ENCODE peak calls at places on chromosome 4, in six cellular contexts. M, Q, W, U, Z and C are unnamed samples.
A peak's percentile ranks its signal among the peaks of the same experiment; 100 is the strongest.

GRCh38 chr4:140103676-140104075 is 50.3 kb downstream of the MAML3 start:
- DNase-seq in M (no peak), Q (no peak), W (no peak), U (no peak), Z (peak; percentile 62), C (no peak)

GRCh38 chr4:8547912-8548730 is 32.1 kb upstream of the GPR78 start:
- DNase-seq in M (no peak), Q (peak; percentile 45), W (peak; percentile 40), U (no peak), Z (no peak), C (peak; percentile 53)

GRCh38 chr4:32689520-32689919 is 1969.4 kb downstream of the PCDH7 start:
- DNase-seq in M (no peak), Q (no peak), W (no peak), U (no peak), Z (no peak), C (peak; percentile 2)

GRCh38 chr4:30924521-30924920 is 204.4 kb downstream of the PCDH7 start:
- DNase-seq in M (no peak), Q (no peak), W (no peak), U (no peak), Z (no peak), C (no peak)

GRCh38 chr4:86031927-86032326 is 327.9 kb downstream of the MAPK10 start:
- DNase-seq in M (no peak), Q (no peak), W (no peak), U (no peak), Z (no peak), C (no peak)

GRCh38 chr4:40564004-40564403 is 65.7 kb downstream of the RBM47 start:
- DNase-seq in M (no peak), Q (no peak), W (no peak), U (no peak), Z (no peak), C (no peak)

GRCh38 chr4:88219099-88219498 is 60.7 kb upstream of the ABCG2 start:
- DNase-seq in M (peak; percentile 64), Q (no peak), W (no peak), U (peak; percentile 30), Z (peak; percentile 56), C (peak; percentile 42)

GRCh38 chr4:25367004-25367621 is 9.9 kb upstream of the ANAPC4 start:
- DNase-seq in M (peak; percentile 37), Q (no peak), W (no peak), U (no peak), Z (peak; percentile 59), C (peak; percentile 20)

GRCh38 chr4:156347412-156348075 is 393.9 kb upstream of the CTSO start:
- DNase-seq in M (no peak), Q (peak; percentile 50), W (no peak), U (no peak), Z (peak; percentile 64), C (peak; percentile 29)

GRCh38 chr4:146998157-146998556 is 52.5 kb upstream of the TTC29 start:
- DNase-seq in M (no peak), Q (no peak), W (no peak), U (no peak), Z (no peak), C (no peak)

GRCh38 chr4:53522334-53522733 is 69.0 kb downstream of the LNX1 start:
- DNase-seq in M (no peak), Q (no peak), W (no peak), U (no peak), Z (peak; percentile 32), C (no peak)

GRCh38 chr4:53515076-53515475 is 76.2 kb downstream of the LNX1 start:
- DNase-seq in M (no peak), Q (no peak), W (no peak), U (no peak), Z (no peak), C (no peak)

GRCh38 chr4:53514509-53514908 is 76.8 kb downstream of the LNX1 start:
- DNase-seq in M (no peak), Q (no peak), W (no peak), U (no peak), Z (peak; percentile 29), C (no peak)

GRCh38 chr4:53518807-53519206 is 72.5 kb downstream of the LNX1 start:
- DNase-seq in M (no peak), Q (no peak), W (no peak), U (no peak), Z (no peak), C (no peak)

GRCh38 chr4:53520114-53520513 is 71.2 kb downstream of the LNX1 start:
- DNase-seq in M (no peak), Q (peak; percentile 85), W (no peak), U (no peak), Z (no peak), C (no peak)
- H3K27ac ChIP-seq in M (no peak overlapping the region), Q (no peak overlapping the region), W (no peak overlapping the region), U (no peak overlapping the region), Z (no peak overlapping the region), C (no peak overlapping the region)

GRCh38 chr4:2702770-2703169 is 53.4 kb downstream of the TNIP2 start:
- DNase-seq in M (no peak), Q (no peak), W (no peak), U (no peak), Z (no peak), C (no peak)
- H3K27ac ChIP-seq in M (no peak overlapping the region), Q (no peak overlapping the region), W (no peak overlapping the region), U (no peak overlapping the region), Z (no peak overlapping the region), C (no peak overlapping the region)

DNA sequence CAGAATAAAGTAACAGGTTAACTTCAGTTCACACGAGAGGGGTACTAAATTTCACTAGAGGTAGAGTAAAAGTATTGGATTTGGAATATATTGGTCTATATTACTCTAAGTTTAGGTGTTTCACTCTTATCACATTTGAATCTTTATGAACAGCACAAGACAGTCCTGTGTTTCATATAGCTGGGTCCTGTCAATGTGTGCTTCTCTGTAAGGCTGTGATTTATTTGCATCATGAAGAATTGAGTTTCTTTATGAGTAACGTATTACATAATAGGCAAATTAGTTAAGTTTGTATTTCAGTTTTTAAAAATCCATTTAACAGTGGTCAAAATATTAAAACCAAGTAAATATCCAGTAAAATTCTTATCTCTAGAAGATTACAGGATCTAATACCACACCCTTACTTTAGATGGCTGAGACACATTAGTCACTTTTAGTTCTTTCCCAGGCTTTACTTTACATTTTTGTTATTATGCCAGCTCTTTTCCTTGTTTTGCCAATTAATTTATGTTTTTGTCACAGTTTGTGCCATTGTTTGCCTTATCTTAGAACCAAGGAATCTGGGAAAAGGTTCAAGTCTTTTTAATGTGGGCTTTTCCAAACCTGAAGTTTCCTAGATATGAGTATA is 32.1 kb downstream of the NUDT6 start:
- DNase-seq in M (no peak), Q (no peak), W (no peak), U (no peak), Z (no peak), C (peak; percentile 12)
- H3K27ac ChIP-seq in M (no peak overlapping the region), Q (no peak overlapping the region), W (peak overlapping the region; percentile 4), U (no peak overlapping the region), Z (no peak overlapping the region), C (no peak overlapping the region)

GRCh38 chr4:84846985-84847384 is 119.5 kb downstream of the WDFY3 start:
- DNase-seq in M (no peak), Q (no peak), W (no peak), U (no peak), Z (no peak), C (no peak)
- H3K27ac ChIP-seq in M (no peak overlapping the region), Q (no peak overlapping the region), W (no peak overlapping the region), U (no peak overlapping the region), Z (no peak overlapping the region), C (no peak overlapping the region)

DNA sequence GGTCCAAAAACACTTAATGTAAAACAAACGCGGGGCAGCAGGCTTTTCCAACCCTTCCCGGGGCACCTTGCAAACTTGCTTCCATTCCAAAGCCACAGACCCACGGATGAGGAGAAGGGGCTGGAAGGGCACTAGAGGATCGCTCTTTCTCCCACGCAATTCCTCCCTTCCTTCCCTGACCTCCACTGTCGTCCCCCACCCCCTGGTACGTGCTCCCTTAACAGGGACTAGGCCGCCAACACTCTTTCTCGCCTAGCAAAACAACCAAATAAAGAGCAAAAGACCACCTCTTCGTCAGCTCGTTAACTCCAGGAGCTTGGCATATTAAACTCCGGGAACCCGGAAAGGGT is 3.9 kb downstream of the PITX2 start:
- DNase-seq in M (no peak), Q (no peak), W (no peak), U (no peak), Z (no peak), C (no peak)
- H3K27ac ChIP-seq in M (no peak overlapping the region), Q (peak overlapping the region; percentile 78), W (no peak overlapping the region), U (no peak overlapping the region), Z (no peak overlapping the region), C (no peak overlapping the region)

GRCh38 chr4:83536649-83537352 is 893 bp downstream of the GPAT3 start:
- DNase-seq in M (no peak), Q (no peak), W (no peak), U (no peak), Z (no peak), C (no peak)
- H3K27ac ChIP-seq in M (peak overlapping the region; percentile 56), Q (no peak overlapping the region), W (peak overlapping the region; percentile 77), U (peak overlapping the region; percentile 54), Z (peak overlapping the region; percentile 4), C (peak overlapping the region; percentile 56)

GRCh38 chr4:78057135-78057599 is at the start of gene FRAS1:
- DNase-seq in M (no peak), Q (peak; percentile 87), W (peak; percentile 68), U (no peak), Z (no peak), C (peak; percentile 20)
- H3K27ac ChIP-seq in M (no peak within 1 kb of the TSS), Q (peak within 1 kb of the TSS; percentile 72), W (peak within 1 kb of the TSS; percentile 4), U (no peak within 1 kb of the TSS), Z (no peak within 1 kb of the TSS), C (peak within 1 kb of the TSS; percentile 59)

DNA sequence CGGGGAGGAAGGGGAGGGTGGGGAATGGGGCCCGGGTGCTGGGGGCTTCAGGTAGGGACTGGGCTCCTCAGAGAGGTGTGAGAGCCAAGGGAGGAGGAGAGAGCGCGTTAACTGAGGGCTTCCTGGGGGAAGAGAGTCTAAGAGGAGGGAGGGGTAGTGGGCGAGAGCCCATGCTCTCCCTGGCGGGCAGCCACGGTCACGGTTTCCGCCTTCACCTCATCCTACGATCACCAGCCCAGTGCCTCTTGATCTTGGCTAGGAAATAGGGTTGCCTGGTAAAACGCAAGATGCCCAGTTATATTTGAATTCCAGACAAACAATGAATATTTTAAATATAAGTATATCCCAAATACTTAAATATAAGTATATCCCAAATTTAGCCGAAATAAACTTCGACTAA is 60.8 kb upstream of the GRPEL1 start:
- DNase-seq in M (no peak), Q (no peak), W (no peak), U (no peak), Z (no peak), C (no peak)
- H3K27ac ChIP-seq in M (no peak overlapping the region), Q (no peak overlapping the region), W (no peak overlapping the region), U (no peak overlapping the region), Z (no peak overlapping the region), C (no peak overlapping the region)